ENCODE peak calls at places on chromosomes 13 and 19, in ten cellular contexts. W is left lung, U is sigmoid colon, H is neuronal stem cell, T is PC-9, V is neural progenitor cell, R is tibial nerve, N is endodermal cell, G is skeletal muscle cell, P is adrenal gland. K is an unnamed sample.

GRCh38 chr13:29520671-29521070 is 74.8 kb downstream of the SLC7A1 start:
- DNase-seq in W (no peak), U (no peak), H (no peak), T (no peak), V (no peak), R (no peak), N (no peak), G (peak; percentile 38), P (no peak), K (peak; percentile 44)

GRCh38 chr13:23433171-23434153 is at the start of gene SACS:
- DNase-seq in W (no peak), U (peak; percentile 67), H (peak; percentile 84), T (no peak), V (peak; percentile 95), R (no peak), N (peak; percentile 94), G (no peak), P (no peak), K (no peak)

GRCh38 chr13:112209266-112209665 is 142.3 kb downstream of the SOX1 start:
- DNase-seq in W (no peak), U (no peak), H (no peak), T (no peak), V (no peak), R (no peak), N (no peak), G (no peak), P (no peak), K (no peak)

GRCh38 chr19:43726736-43727592 is 11.1 kb downstream of the IRGC start:
- DNase-seq in W (no peak), U (no peak), H (no peak), T (no peak), V (no peak), R (no peak), N (no peak), G (no peak), P (peak; percentile 74), K (no peak)

GRCh38 chr19:55252760-55253159 is 6.1 kb downstream of the PPP6R1 start:
- DNase-seq in W (no peak), U (no peak), H (no peak), T (no peak), V (no peak), R (no peak), N (no peak), G (no peak), P (no peak), K (no peak)

GRCh38 chr19:18987456-18987855 is 45.9 kb downstream of the SUGP2 start:
- DNase-seq in W (no peak), U (no peak), H (no peak), T (no peak), V (no peak), R (no peak), N (no peak), G (no peak), P (no peak), K (no peak)

GRCh38 chr13:33757713-33758112 is 60.2 kb upstream of the RFC3 start:
- DNase-seq in W (no peak), U (no peak), H (no peak), T (no peak), V (no peak), R (no peak), N (no peak), G (no peak), P (no peak), K (no peak)

GRCh38 chr13:113792821-113793717 is 34.0 kb downstream of the TMEM255B start:
- DNase-seq in W (peak; percentile 23), U (no peak), H (no peak), T (no peak), V (no peak), R (no peak), N (no peak), G (no peak), P (no peak), K (no peak)

GRCh38 chr13:91158015-91158390 is 189.5 kb upstream of the MIR17HG start:
- DNase-seq in W (no peak), U (no peak), H (no peak), T (no peak), V (no peak), R (no peak), N (no peak), G (no peak), P (no peak), K (no peak)

GRCh38 chr19:48670699-48671455 is 1.9 kb downstream of the NTN5 start:
- DNase-seq in W (no peak), U (no peak), H (no peak), T (no peak), V (no peak), R (no peak), N (no peak), G (no peak), P (no peak), K (no peak)

GRCh38 chr19:2166741-2167738 is 3.3 kb downstream of the DOT1L start:
- DNase-seq in W (peak; percentile 88), U (peak; percentile 95), H (no peak), T (no peak), V (no peak), R (peak; percentile 67), N (peak; percentile 62), G (no peak), P (peak; percentile 91), K (peak; percentile 95)

GRCh38 chr19:56309511-56310185 is 5.0 kb downstream of the ZSCAN5A start:
- DNase-seq in W (peak; percentile 47), U (no peak), H (no peak), T (no peak), V (peak; percentile 71), R (no peak), N (peak; percentile 94), G (no peak), P (peak; percentile 64), K (peak; percentile 87)

GRCh38 chr13:97125810-97126738 is 96.1 kb upstream of the MBNL2 start:
- DNase-seq in W (peak; percentile 57), U (peak; percentile 78), H (no peak), T (peak; percentile 93), V (no peak), R (no peak), N (no peak), G (peak; percentile 52), P (peak; percentile 17), K (no peak)

GRCh38 chr19:633786-634639 is 676 bp upstream of the POLRMT start:
- DNase-seq in W (no peak), U (no peak), H (no peak), T (no peak), V (peak; percentile 26), R (no peak), N (no peak), G (no peak), P (no peak), K (no peak)

GRCh38 chr13:32205426-32206096 is 109.6 kb downstream of the ZAR1L start:
- DNase-seq in W (no peak), U (no peak), H (no peak), T (no peak), V (no peak), R (no peak), N (no peak), G (no peak), P (no peak), K (no peak)
- H3K4me3 ChIP-seq in W (no peak overlapping the region), U (no peak overlapping the region), H (no peak overlapping the region), T (no peak overlapping the region), V (no peak overlapping the region), R (no peak overlapping the region), N (no peak overlapping the region), G (no peak overlapping the region), P (no peak overlapping the region), K (no peak overlapping the region)

GRCh38 chr19:54189668-54190502 is 505 bp upstream of the MBOAT7 start:
- DNase-seq in W (peak; percentile 100), U (peak; percentile 100), H (peak; percentile 100), T (peak; percentile 100), V (peak; percentile 100), R (peak; percentile 100), N (peak; percentile 100), G (peak; percentile 99), P (peak; percentile 100), K (peak; percentile 100)
- H3K4me3 ChIP-seq in W (peak overlapping the region; percentile 68), U (peak overlapping the region; percentile 95), H (peak overlapping the region; percentile 79), T (peak overlapping the region; percentile 77), V (peak overlapping the region; percentile 88), R (peak overlapping the region; percentile 68), N (peak overlapping the region; percentile 96), G (peak overlapping the region; percentile 66), P (peak overlapping the region; percentile 64), K (peak overlapping the region; percentile 20)

GRCh38 chr13:48412100-48412556 is 785 bp downstream of the LPAR6 start:
- DNase-seq in W (no peak), U (no peak), H (no peak), T (no peak), V (no peak), R (no peak), N (no peak), G (no peak), P (no peak), K (no peak)

GRCh38 chr13:48410199-48410598 is 2.7 kb downstream of the LPAR6 start:
- DNase-seq in W (no peak), U (no peak), H (no peak), T (no peak), V (no peak), R (no peak), N (no peak), G (no peak), P (no peak), K (no peak)

GRCh38 chr13:48414501-48414900 is 1.6 kb upstream of the LPAR6 start:
- DNase-seq in W (no peak), U (no peak), H (no peak), T (no peak), V (no peak), R (no peak), N (no peak), G (no peak), P (no peak), K (no peak)

GRCh38 chr13:48412881-48413351 is at the start of gene LPAR6:
- DNase-seq in W (no peak), U (no peak), H (no peak), T (no peak), V (peak; percentile 13), R (no peak), N (peak; percentile 55), G (peak; percentile 51), P (peak; percentile 52), K (no peak)

DNA sequence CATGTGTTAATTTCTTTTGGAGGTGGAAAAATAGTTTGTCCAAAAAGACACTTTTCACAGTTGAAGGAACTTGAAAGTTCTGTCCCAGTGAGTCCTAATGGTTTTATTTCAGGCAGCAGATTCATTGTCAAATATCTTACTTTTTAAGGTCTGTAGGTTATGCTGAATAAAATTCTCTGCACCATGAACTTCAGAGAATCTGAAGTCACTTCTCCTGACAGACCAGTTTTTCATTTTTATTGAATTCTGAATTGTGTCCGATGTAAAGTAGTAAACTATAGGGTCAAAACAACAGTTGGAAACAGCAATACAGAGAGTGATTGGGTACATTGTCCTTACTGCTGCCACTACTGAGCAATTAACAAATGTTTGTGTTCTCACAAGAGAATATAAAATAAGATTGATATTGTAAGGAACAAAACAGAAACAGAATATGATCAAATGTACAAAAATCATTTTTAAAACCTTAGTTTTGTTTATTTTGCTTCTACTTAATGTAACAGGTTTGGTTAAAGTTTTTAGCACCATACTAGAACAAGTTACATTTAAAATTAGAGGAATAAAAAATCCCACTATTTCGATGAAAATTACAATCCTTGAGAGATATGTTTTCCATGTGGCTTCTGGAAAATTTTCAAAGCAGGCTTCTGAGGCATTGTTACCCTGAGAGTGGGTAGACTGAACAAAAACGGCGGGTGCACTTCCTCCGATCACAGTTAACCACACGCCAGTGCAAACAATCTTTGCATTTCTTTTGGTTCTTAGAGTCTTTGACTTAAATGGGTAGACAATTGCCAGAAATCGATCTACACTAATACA is 1.4 kb downstream of the LPAR6 start:
- DNase-seq in W (no peak), U (no peak), H (no peak), T (no peak), V (peak; percentile 11), R (no peak), N (no peak), G (no peak), P (no peak), K (no peak)
- H3K4me3 ChIP-seq in W (peak overlapping the region; percentile 35), U (peak overlapping the region; percentile 52), H (no peak overlapping the region), T (no peak overlapping the region), V (peak overlapping the region; percentile 22), R (peak overlapping the region; percentile 55), N (peak overlapping the region; percentile 90), G (peak overlapping the region; percentile 60), P (peak overlapping the region; percentile 46), K (peak overlapping the region; percentile 94)

GRCh38 chr19:47427241-47428176 is 8.2 kb upstream of the MEIS3 start:
- DNase-seq in W (peak; percentile 51), U (peak; percentile 78), H (peak; percentile 89), T (peak; percentile 48), V (peak; percentile 87), R (peak; percentile 22), N (peak; percentile 98), G (no peak), P (peak; percentile 66), K (no peak)
- H3K4me3 ChIP-seq in W (no peak overlapping the region), U (peak overlapping the region; percentile 32), H (peak overlapping the region; percentile 69), T (peak overlapping the region; percentile 33), V (peak overlapping the region; percentile 42), R (no peak overlapping the region), N (peak overlapping the region; percentile 78), G (peak overlapping the region; percentile 34), P (no peak overlapping the region), K (no peak overlapping the region)